ENCODE peak calls at places on chromosome 22, in four cellular contexts. G is HCT116, F is K562, D is HepG2. P is an unnamed sample.

GRCh38 chr22:33975841-33976240 is 55.6 kb upstream of the LARGE1 start:
- DNase-seq in G (no peak), F (no peak), D (no peak), P (no peak)

GRCh38 chr22:16717699-16718558 is 107.3 kb downstream of the XKR3 start:
- DNase-seq in G (no peak), F (no peak), D (no peak), P (no peak)

GRCh38 chr22:20748820-20749428 is 25.0 kb upstream of the SERPIND1 start:
- DNase-seq in G (no peak), F (no peak), D (no peak), P (no peak)

GRCh38 chr22:26702906-26703830 is 45.8 kb downstream of the MIAT start:
- DNase-seq in G (no peak), F (no peak), D (no peak), P (no peak)

GRCh38 chr22:23057331-23057730 is 13.0 kb upstream of the GNAZ start:
- DNase-seq in G (no peak), F (no peak), D (no peak), P (no peak)

GRCh38 chr22:38030311-38031133 is 26.7 kb upstream of the PICK1 start:
- DNase-seq in G (no peak), F (peak; percentile 47), D (no peak), P (no peak)

GRCh38 chr22:19041403-19042074 is 80.7 kb downstream of the DGCR2 start:
- DNase-seq in G (no peak), F (no peak), D (no peak), P (no peak)

GRCh38 chr22:39743955-39744752 is 149.4 kb downstream of the ENTHD1 start:
- DNase-seq in G (no peak), F (no peak), D (no peak), P (no peak)

GRCh38 chr22:50729391-50730012 is 8.5 kb upstream of the ACR start:
- DNase-seq in G (no peak), F (no peak), D (no peak), P (no peak)

DNA sequence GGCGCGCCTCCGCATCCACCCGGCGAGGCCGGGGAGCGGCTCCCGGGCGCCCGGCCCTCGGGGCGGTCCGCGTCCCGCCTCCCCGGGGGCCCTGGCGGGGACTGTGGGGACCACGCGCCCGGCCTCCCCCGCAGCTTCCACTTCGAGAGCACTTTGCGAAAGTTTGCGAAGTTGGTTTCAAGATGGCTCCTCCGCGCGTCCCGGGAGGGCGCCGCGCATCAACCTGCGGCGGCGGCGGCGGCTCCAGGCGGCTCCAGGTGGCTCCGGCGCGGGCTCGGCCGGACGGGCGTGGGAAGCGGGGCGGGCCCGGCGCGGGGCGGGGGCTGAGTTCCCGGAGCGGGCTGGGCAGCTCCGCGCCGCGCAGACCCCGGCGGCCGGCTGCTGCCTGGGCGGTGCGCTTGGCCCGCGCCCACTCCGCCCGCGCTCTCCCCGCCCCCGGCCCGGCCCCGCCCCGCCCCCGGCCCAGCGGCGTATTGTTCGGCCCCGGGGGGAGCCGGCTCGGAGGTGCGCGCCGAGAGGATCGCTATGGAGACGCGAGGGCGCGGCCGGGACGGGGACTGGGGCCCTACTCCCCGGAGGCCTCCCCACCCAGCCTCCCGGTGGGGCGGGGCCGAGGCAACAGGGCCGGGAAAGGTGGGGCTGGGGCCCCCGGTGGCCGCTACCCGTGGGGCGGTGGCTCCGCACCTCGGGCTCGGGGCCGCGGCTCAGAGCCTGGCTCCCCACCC is at the start of gene CELSR1:
- DNase-seq in G (no peak), F (peak; percentile 66), D (no peak), P (no peak)
- TF ChIP-seq TCF7L2 in G (no peak), F (no peak), D (no peak), P (no peak)

GRCh38 chr22:45224331-45224730 is 16.4 kb downstream of the KIAA0930 start:
- DNase-seq in G (no peak), F (no peak), D (no peak), P (no peak)
- TF ChIP-seq SIN3A in G (no peak), F (no peak), D (no peak), P (no peak)

DNA sequence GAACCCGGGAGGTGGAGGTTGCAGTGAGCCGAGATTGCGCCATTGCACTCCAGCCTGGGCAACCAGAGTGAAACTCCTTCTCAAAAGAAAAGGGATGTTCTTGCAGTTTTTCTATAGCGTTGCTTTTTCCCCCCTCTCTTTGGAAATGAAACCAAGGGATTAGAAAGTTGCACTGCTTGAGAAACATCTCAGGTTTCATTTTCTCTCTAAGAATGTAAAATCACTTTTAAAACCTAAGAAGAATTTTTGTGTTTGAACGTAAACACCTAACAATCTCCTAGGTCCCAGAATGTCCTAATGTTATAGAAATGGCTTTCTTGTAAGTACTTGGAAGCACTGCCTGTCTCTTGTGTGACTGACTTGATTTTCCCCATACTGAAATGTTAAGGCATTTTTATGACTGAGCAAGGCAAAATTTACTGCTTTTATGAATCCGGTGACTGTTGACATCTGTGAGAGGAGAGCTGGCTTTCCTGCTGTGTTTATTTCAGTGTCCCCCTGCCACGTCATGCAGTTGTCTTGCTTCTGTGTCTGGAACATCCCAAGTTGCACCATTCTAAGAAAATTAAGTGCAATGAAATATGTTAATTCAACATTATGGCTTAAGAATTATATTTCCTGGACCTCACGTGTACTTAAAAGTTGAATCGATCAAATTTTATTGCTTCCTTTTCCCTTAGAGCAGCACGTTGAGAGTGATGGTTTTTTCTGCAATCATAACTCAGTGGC is 37.8 kb downstream of the NF2 start:
- DNase-seq in G (no peak), F (no peak), D (no peak), P (no peak)
- TF ChIP-seq TCF7L2 in G (no peak), F (no peak), D (no peak), P (no peak)

GRCh38 chr22:42939941-42940653 is 74.9 kb downstream of the PACSIN2 start:
- DNase-seq in G (peak; percentile 78), F (no peak), D (peak; percentile 88), P (peak; percentile 78)
- TF ChIP-seq SIN3A in G (peak; percentile 91), F (no peak), D (no peak), P (no peak)

GRCh38 chr22:36734171-36735058 is 30.9 kb upstream of the CACNG2 start:
- DNase-seq in G (no peak), F (no peak), D (no peak), P (no peak)
- TF ChIP-seq TCF7L2 in G (no peak), F (no peak), D (no peak), P (no peak)

DNA sequence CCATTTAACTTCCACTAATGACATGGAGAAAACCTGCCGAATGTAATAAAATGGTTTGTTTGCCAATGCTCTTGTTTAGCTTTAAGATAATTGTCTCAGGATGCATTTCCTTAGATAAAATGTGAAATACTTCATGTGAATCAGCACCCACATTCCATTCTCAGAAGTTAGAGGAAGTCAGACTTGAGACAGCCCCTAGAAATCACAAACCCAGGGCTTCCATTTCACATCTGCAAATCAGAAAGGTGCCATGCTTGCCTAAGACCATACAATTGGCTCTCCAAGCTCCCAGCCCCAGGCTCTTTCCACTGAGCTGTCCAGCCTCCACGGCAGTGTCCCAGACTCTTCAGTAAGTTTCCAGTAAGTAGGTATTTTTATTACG is 35.6 kb upstream of the ADORA2A start:
- DNase-seq in G (no peak), F (no peak), D (no peak), P (no peak)
- TF ChIP-seq SIN3A in G (no peak), F (no peak), D (no peak), P (no peak)